ENCODE peak calls at places on chromosomes 3 and 15, in five cellular contexts. M is spleen, R is endodermal cell, J is K562, S is chondrocyte. T is an unnamed sample.

GRCh38 chr15:94691169-94691568 is 459.8 kb downstream of the MCTP2 start:
- DNase-seq in R (no peak), S (no peak), M (no peak), J (no peak), T (no peak)

GRCh38 chr3:172965256-172965655 is 175.8 kb downstream of the SPATA16 start:
- DNase-seq in S (no peak), J (no peak), R (no peak), M (no peak), T (no peak)

GRCh38 chr3:112136959-112137693 is 4.1 kb upstream of the GCSAM start:
- DNase-seq in J (peak; percentile 8), R (peak; percentile 83), S (no peak), M (no peak), T (peak; percentile 36)

GRCh38 chr3:67405193-67405592 is 249.2 kb downstream of the SUCLG2 start:
- DNase-seq in S (no peak), M (no peak), J (no peak), R (no peak), T (no peak)

GRCh38 chr3:197730200-197730599 is 6.5 kb downstream of the RUBCN start:
- DNase-seq in S (no peak), M (no peak), J (peak; percentile 25), R (no peak), T (peak; percentile 79)

GRCh38 chr3:151837057-151837456 is 23.1 kb downstream of the AADAC start:
- DNase-seq in M (no peak), R (peak; percentile 73), S (no peak), J (peak; percentile 72), T (peak; percentile 75)

GRCh38 chr3:197031315-197032285 is 2.0 kb upstream of the MELTF start:
- DNase-seq in M (no peak), J (peak; percentile 87), S (no peak), R (peak; percentile 76), T (peak; percentile 100)

GRCh38 chr3:82133070-82133606 is 371.7 kb upstream of the GBE1 start:
- DNase-seq in S (no peak), J (peak; percentile 34), M (peak; percentile 79), R (peak; percentile 76), T (peak; percentile 59)

GRCh38 chr15:101221858-101222257 is 30.0 kb downstream of the CHSY1 start:
- DNase-seq in M (no peak), J (no peak), R (no peak), S (no peak), T (peak; percentile 47)

GRCh38 chr15:66251065-66251789 is 2.3 kb downstream of the MEGF11 start:
- DNase-seq in R (no peak), J (no peak), M (no peak), S (no peak), T (no peak)

GRCh38 chr3:102078864-102079808 is 229.8 kb downstream of the NFKBIZ start:
- DNase-seq in R (peak; percentile 54), M (peak; percentile 64), J (no peak), S (no peak), T (no peak)

GRCh38 chr3:168996622-168997021 is 666.9 kb downstream of the MECOM start:
- DNase-seq in R (no peak), J (no peak), S (no peak), M (no peak), T (peak; percentile 33)

GRCh38 chr15:62781081-62781497 is 261.5 kb upstream of the TPM1 start:
- DNase-seq in M (no peak), R (no peak), S (no peak), J (no peak), T (peak; percentile 62)

GRCh38 chr15:68497206-68497910 is 65.4 kb upstream of the ITGA11 start:
- DNase-seq in J (no peak), S (no peak), R (peak; percentile 73), M (no peak), T (no peak)

GRCh38 chr3:188937389-188937788 is 234.4 kb upstream of the TPRG1 start:
- DNase-seq in S (no peak), J (no peak), R (no peak), M (no peak), T (no peak)

GRCh38 chr15:40990789-40991188 is 37.5 kb downstream of the CHAC1 start:
- DNase-seq in R (no peak), M (no peak), S (no peak), J (no peak), T (no peak)

GRCh38 chr3:79297242-79297641 is 470.6 kb downstream of the ROBO1 start:
- DNase-seq in S (no peak), R (no peak), J (no peak), M (no peak), T (peak; percentile 87)

GRCh38 chr3:39144748-39145380 is 8.5 kb downstream of the CSRNP1 start:
- DNase-seq in M (peak; percentile 75), J (no peak), R (peak; percentile 43), S (no peak), T (no peak)

GRCh38 chr15:94083467-94083991 is 147.8 kb upstream of the MCTP2 start:
- DNase-seq in R (no peak), S (no peak), M (no peak), J (no peak), T (peak; percentile 92)

GRCh38 chr3:58537412-58538301 is 667 bp upstream of the ACOX2 start:
- DNase-seq in J (no peak), S (no peak), M (no peak), R (no peak), T (peak; percentile 47)

GRCh38 chr3:64878372-64878771 is 190.6 kb upstream of the ADAMTS9 start:
- DNase-seq in M (no peak), J (no peak), R (no peak), S (no peak), T (peak; percentile 43)

GRCh38 chr3:191484461-191484860 is 23.5 kb downstream of the PYDC2 start:
- DNase-seq in M (no peak), J (no peak), R (no peak), S (no peak), T (no peak)

GRCh38 chr3:100708989-100709839 is at the start of gene TFG:
- DNase-seq in J (peak; percentile 98), R (peak; percentile 98), S (peak; percentile 98), M (peak; percentile 98), T (peak; percentile 100)

GRCh38 chr3:100706365-100706764 is 2.9 kb upstream of the TFG start:
- DNase-seq in M (no peak), R (no peak), S (no peak), J (no peak), T (peak; percentile 42)

GRCh38 chr3:100709840-100710235 is 544 bp downstream of the TFG start:
- DNase-seq in R (peak; percentile 86), S (no peak), J (peak; percentile 61), M (peak; percentile 90), T (peak; percentile 63)

GRCh38 chr3:100708644-100708988 is 678 bp upstream of the TFG start:
- DNase-seq in J (no peak), M (no peak), S (no peak), R (no peak), T (no peak)

GRCh38 chr3:100710355-100711198 is 1.3 kb downstream of the TFG start:
- DNase-seq in M (no peak), R (peak; percentile 75), J (peak; percentile 62), S (no peak), T (peak; percentile 69)
- TF ChIP-seq CTCF in M (no peak), R (peak; percentile 62), J (peak; percentile 40), S (peak; percentile 67), T (peak; percentile 50)

DNA sequence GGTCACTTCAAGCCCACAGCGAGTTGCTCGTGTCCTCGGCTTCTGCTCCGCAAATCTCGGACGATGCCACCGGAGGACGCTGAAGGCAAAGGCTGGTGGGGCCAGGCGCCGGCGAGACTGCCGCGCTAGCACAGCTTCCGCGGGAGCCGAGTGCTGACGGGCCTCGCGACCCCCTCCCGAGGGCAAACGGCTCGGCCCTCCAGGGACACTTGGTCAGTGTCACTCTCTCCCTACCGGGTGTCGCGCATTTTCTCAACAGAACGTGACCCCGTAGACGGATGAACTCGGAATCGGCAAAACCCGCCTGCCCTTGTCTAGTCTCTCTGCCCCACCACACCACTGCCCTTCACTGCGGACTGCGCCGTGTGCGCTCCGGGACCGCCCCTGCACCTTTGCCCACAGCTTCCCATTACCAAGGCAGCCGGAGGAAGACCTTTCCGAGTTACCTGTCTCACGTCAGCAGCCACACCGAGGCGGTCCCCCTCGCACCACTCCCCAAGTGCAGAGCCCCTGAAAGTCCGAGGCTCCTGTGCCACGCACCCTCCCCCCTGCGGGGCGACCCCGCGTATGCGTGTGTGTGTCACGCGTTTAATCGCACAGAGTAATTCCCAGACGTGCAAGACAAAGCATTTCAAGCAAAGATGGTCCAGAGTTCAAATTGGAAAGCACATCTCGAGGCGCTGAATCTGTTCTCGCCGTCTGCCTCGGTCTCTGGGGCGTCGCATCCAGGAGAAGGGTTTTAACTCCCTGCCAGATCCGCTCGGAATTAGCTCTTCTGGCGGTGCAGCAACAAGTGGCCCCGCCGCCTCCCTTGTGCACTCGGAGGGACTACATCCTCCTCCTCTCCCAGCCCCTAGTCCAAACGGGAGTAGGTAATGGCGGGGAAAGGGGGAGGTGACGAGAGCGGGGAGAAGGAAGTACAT is 245.0 kb upstream of the TOPAZ1 start:
- DNase-seq in J (no peak), S (no peak), M (peak; percentile 81), R (peak; percentile 81), T (no peak)
- TF ChIP-seq CTCF in J (peak; percentile 18), S (peak; percentile 75), M (no peak), R (peak; percentile 35), T (peak; percentile 5)

DNA sequence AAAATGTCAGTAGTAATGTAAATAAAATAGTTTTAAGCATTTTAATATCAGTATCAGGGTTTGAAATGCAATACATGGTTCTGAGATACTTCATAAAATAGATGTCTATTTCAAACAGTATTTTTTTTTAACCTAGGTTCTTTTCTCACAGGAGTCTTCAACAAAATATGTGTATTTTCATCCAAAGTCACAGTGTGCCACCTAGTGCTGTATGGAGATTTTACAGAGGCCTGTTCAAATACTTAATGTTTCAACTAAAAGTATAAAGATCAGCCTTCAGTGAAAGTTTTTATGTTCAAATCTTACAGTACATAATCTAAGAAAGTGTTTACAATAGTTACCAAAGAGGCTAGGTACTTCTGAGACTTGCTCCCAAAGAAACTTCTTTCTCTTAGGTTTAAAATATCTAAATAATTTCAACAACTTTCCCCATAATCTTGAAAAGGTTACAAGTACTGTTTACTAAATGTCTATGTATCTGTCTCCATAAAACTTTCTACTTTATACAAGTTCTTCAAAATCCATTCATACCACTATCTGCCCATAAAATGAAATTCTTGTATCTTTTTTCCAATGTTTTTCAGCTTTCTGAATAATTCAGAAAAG is 38.3 kb downstream of the SCAPER start:
- DNase-seq in R (no peak), S (no peak), J (peak; percentile 10), M (no peak), T (peak; percentile 50)
- TF ChIP-seq CTCF in R (peak; percentile 80), S (peak; percentile 89), J (peak; percentile 67), M (no peak), T (peak; percentile 61)

GRCh38 chr3:4825572-4826236 is 153.5 kb upstream of the BHLHE40 start:
- DNase-seq in R (peak; percentile 59), S (no peak), M (no peak), J (peak; percentile 79), T (no peak)

GRCh38 chr3:4829031-4829394 is 150.2 kb upstream of the BHLHE40 start:
- DNase-seq in R (no peak), M (no peak), S (no peak), J (no peak), T (peak; percentile 64)

GRCh38 chr3:4828279-4829030 is 150.8 kb upstream of the BHLHE40 start:
- DNase-seq in M (no peak), S (no peak), J (no peak), R (no peak), T (peak; percentile 61)

GRCh38 chr3:4826237-4827100 is 152.8 kb upstream of the BHLHE40 start:
- DNase-seq in M (no peak), S (no peak), J (no peak), R (no peak), T (peak; percentile 17)

DNA sequence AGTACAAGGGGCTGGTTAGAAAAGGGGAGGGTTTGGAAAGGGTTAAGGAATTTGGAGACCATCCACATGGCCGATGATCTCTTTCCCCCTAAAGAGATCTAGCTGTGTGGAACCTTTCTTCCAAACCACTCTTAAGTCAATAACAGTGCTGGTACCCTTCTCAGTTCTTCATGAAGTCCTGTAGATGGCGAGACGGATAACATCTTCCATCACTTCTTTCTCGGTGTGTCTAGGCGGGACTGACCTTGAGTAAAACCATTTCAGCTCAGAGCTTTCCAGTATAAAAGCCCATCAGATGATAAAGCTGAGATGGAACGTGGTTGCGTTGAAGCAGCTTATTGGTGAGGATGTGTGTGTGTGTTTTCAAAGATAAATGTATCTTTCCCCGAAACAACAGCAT is 151.5 kb upstream of the BHLHE40 start:
- DNase-seq in R (no peak), S (no peak), M (no peak), J (no peak), T (peak; percentile 24)
- TF ChIP-seq CTCF in R (no peak), S (no peak), M (no peak), J (no peak), T (no peak)

T was measured in fibroblast of villous mesenchyme.